ENCODE peak calls at places on chromosomes 5 and 9, in six cellular contexts. X is esophagus squamous epithelium, B is psoas muscle, U is fibroblast of lung, K is A549, O is IMR-90. N is an unnamed sample.

GRCh38 chr5:109754319-109754718 is 64.6 kb downstream of the MAN2A1 start:
- DNase-seq in U (no peak), O (no peak), K (no peak), X (no peak), B (no peak), N (no peak)

GRCh38 chr9:95125652-95126051 is 191.9 kb downstream of the FANCC start:
- DNase-seq in U (no peak), X (no peak), B (no peak), O (no peak), K (no peak), N (no peak)

GRCh38 chr9:137053944-137054931 is at the start of gene ENTPD2:
- DNase-seq in U (no peak), X (no peak), B (no peak), K (no peak), O (no peak), N (no peak)

GRCh38 chr9:36584626-36585460 is 12.1 kb downstream of the MELK start:
- DNase-seq in K (no peak), X (no peak), U (no peak), O (peak; percentile 86), B (no peak), N (no peak)

GRCh38 chr5:72541501-72542235 is 34.5 kb upstream of the ZNF366 start:
- DNase-seq in U (no peak), X (no peak), O (no peak), B (peak; percentile 60), K (no peak), N (no peak)

GRCh38 chr9:12774861-12775367 is at the start of gene LURAP1L:
- DNase-seq in U (peak; percentile 94), X (no peak), K (peak; percentile 86), B (no peak), O (peak; percentile 83), N (no peak)

GRCh38 chr5:33300209-33300742 is 140.5 kb upstream of the TARS1 start:
- DNase-seq in O (no peak), B (no peak), U (no peak), X (no peak), K (no peak), N (no peak)

GRCh38 chr9:14373319-14373632 is 59.3 kb upstream of the NFIB start:
- DNase-seq in U (peak; percentile 50), K (no peak), O (peak; percentile 38), B (no peak), X (no peak), N (no peak)

GRCh38 chr9:87390361-87390760 is 107.3 kb upstream of the DAPK1 start:
- DNase-seq in U (no peak), O (no peak), B (no peak), X (no peak), K (no peak), N (no peak)

GRCh38 chr9:87392091-87392490 is 105.6 kb upstream of the DAPK1 start:
- DNase-seq in O (no peak), B (no peak), K (no peak), U (no peak), X (no peak), N (no peak)

GRCh38 chr9:87389936-87390335 is 107.7 kb upstream of the DAPK1 start:
- DNase-seq in O (no peak), K (no peak), B (no peak), X (no peak), U (no peak), N (no peak)

GRCh38 chr9:87395804-87396458 is 101.7 kb upstream of the DAPK1 start:
- DNase-seq in O (no peak), X (no peak), U (peak; percentile 42), K (peak; percentile 87), B (no peak), N (no peak)

GRCh38 chr9:87393706-87394255 is 103.9 kb upstream of the DAPK1 start:
- DNase-seq in B (no peak), U (no peak), K (no peak), O (no peak), X (no peak), N (no peak)
- H3K4me1 ChIP-seq in B (no peaks in the 10 kb centered on the region), U (no peaks in the 10 kb centered on the region), K (peaks cover 25% of the 10 kb centered on the region), O (no peaks in the 10 kb centered on the region), X (no peaks in the 10 kb centered on the region), N (no peaks in the 10 kb centered on the region)

GRCh38 chr5:149317281-149318048 is 27.8 kb upstream of the GRPEL2 start:
- DNase-seq in B (no peak), K (peak; percentile 51), X (no peak), U (peak; percentile 61), O (peak; percentile 58), N (no peak)
- H3K27ac ChIP-seq in B (no peak overlapping the region), K (peak overlapping the region; percentile 28), X (no peak overlapping the region), U (no peak overlapping the region), O (peak overlapping the region; percentile 4), N (no peak overlapping the region)

DNA sequence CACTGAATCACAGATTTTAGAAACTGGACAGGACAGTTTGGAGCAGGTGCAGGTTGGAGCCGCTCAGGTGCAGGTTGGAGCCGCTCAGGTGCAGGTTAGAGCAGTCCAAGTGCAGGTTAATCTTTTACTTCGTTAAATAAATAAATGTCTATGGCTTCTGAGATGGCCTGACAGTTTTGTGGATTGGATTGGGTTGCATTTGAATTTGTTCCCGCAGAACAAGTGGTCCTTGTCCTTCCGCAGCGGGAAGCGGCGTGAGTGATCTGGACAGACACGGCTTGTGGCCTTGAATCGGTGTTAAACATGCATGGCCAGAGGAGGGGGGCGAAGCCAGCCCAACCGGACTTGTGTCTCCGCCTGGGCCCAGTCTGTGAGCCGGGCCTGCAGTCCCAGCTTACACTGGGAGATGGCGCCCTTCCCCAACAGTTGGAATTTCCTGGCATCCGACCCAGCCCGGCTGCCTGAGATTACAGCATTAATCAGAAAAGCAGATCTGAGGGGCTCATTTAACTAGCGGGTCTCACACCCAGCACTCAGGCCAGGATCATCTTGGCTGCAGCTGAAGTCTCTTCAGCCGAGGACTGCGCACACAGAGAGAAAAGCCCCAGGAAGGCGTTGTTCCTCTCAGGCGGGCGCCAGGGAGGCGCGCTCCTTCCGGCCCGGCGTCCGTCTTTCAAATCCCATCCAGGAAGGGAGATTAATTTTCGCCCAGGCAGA is 1.5 kb upstream of the OLFM1 start:
- DNase-seq in X (no peak), B (peak; percentile 87), O (peak; percentile 43), K (peak; percentile 72), U (peak; percentile 52), N (peak; percentile 80)
- TF ChIP-seq CTCF in X (peak; percentile 90), B (peak; percentile 98), O (peak; percentile 81), K (peak; percentile 90), U (peak; percentile 79), N (peak; percentile 92)

DNA sequence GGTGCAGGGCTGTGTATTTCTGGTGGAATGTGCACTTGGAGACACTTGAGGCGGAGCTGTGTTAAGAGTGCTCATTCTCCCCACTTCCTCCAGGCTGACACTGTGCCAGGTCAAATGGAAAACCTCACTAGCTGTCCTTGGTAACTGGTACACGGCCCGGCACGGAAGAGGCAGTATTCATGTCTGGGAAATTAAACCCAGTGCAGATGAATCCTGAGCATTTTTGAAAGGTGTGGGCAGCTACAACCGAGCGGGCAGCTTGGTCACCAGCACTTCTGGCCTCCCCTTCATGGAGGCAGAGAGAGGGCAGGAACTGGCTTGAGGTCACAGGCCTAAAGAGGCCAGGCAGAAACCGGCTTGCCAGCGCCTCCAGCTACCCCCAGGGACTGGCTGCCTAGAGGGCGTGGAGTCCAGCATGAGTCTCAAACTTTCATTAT is 1.6 kb downstream of the CLPTM1L start:
- DNase-seq in K (no peak), X (no peak), B (peak; percentile 44), U (no peak), O (no peak), N (peak; percentile 75)
- H3K4me1 ChIP-seq in K (peaks cover 19% of the 10 kb centered on the region), X (peaks cover 16% of the 10 kb centered on the region), B (peaks cover 18% of the 10 kb centered on the region), U (peaks cover 3% of the 10 kb centered on the region), O (peaks cover 8% of the 10 kb centered on the region), N (peaks cover 28% of the 10 kb centered on the region)

DNA sequence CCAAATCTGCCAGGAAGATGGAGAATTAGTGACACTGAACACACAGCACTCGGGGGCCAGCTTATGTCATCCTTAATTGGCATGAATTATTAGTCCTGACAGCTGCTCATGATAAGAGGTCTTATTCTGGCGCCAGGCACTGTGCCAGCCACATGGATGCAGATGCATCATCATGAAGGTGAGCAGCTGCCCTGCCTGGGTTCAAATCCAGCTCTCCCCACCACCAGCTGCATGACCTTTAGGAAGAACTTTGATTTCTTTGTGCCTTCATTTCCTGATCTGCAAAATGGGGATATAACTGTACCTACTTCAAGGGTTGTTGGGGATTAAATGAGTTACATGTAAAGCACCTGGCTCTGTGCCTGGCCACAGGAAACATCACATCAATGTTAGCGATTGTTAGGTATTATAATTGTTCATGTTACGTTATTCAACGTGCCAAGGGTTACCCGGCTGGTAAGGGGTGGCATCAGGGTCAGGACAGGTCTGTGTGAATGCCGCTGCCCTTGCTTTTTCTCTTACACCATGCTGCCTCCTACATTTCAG is 5.7 kb downstream of the ANKS6 start:
- DNase-seq in X (no peak), B (no peak), U (no peak), K (no peak), O (no peak), N (no peak)
- H3K27ac ChIP-seq in X (peak overlapping the region; percentile 45), B (no peak overlapping the region), U (peak overlapping the region; percentile 49), K (peak overlapping the region; percentile 53), O (no peak overlapping the region), N (peak overlapping the region; percentile 47)

GRCh38 chr5:135185461-135186075 is 151.5 kb upstream of the PITX1 start:
- DNase-seq in O (peak; percentile 65), U (peak; percentile 54), X (no peak), B (no peak), K (no peak), N (no peak)

GRCh38 chr5:135189024-135189423 is 155.0 kb upstream of the PITX1 start:
- DNase-seq in O (no peak), B (no peak), U (no peak), K (no peak), X (no peak), N (no peak)

GRCh38 chr5:135188233-135188909 is 154.3 kb upstream of the PITX1 start:
- DNase-seq in X (no peak), K (no peak), O (no peak), B (no peak), U (no peak), N (no peak)

GRCh38 chr5:135184646-135185045 is 150.6 kb upstream of the PITX1 start:
- DNase-seq in X (no peak), O (no peak), K (no peak), U (no peak), B (no peak), N (no peak)

DNA sequence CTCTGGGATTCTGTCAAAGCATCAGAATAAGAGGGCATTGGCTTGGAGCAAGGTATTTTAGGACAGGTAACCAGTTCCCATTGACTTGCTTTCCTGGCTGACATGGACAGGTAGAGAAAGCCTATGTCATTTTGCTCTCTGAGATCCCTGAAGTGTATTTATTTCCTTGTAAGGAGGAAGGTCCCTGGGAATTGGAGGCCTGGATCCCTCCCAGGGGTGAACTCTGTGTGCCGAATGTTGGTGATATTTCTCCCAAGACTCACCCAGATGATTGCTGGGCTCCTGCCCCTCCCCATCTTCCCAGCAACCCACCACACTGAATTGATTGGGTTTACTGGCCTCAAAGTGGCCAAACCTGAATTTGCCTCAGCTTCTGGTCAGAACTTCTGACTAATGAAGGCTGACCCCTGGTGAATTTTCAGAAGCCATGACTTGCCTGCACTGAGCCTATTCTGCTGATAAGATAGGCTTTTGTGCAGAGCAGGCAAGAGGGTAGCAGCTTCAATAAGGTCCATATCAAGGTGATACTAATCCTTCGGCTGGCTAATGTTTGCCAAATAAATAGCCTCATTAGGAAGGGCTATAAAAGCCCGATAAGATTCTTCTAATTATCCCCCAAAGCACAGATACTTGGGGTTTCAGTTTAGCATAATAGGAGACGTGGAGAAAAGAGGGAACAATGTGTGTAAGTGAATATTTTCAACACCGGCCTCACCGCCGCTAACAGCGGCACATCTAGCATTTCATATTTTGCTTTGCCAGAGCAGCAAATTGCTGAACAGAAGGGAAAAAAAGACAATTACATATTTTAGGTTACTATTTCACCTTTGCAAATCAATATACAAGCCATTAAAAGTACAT is 152.9 kb upstream of the PITX1 start:
- DNase-seq in K (peak; percentile 25), X (no peak), O (peak; percentile 33), B (no peak), U (no peak), N (no peak)
- TF ChIP-seq CTCF in K (no peak), X (peak; percentile 23), O (no peak), B (no peak), U (no peak), N (no peak)

GRCh38 chr5:132421442-132421841 is 51.9 kb downstream of the SLC22A5 start:
- DNase-seq in O (no peak), K (no peak), U (no peak), X (no peak), B (no peak), N (no peak)
- H3K4me1 ChIP-seq in O (peaks cover 34% of the 10 kb centered on the region), K (peaks cover 36% of the 10 kb centered on the region), U (peaks cover 56% of the 10 kb centered on the region), X (peaks cover 77% of the 10 kb centered on the region), B (peaks cover 93% of the 10 kb centered on the region), N (peaks cover 47% of the 10 kb centered on the region)

N was measured in left lung.